ENCODE peak calls at places on chromosomes 11 and 22, in seven cellular contexts. S, M, Q, D, U, K and N are unnamed samples.

GRCh38 chr11:47425611-47426010 is 628 bp downstream of the PSMC3 start:
- DNase-seq in S (no peak), M (no peak), Q (no peak), D (no peak), U (no peak), K (no peak), N (no peak)

GRCh38 chr11:66221012-66221411 is 47.4 kb upstream of the RAB1B start:
- DNase-seq in S (no peak), M (no peak), Q (no peak), D (no peak), U (no peak), K (no peak), N (no peak)

GRCh38 chr11:13098067-13098466 is 89.0 kb downstream of the RASSF10 start:
- DNase-seq in S (no peak), M (no peak), Q (no peak), D (no peak), U (no peak), K (no peak), N (no peak)

GRCh38 chr11:41935795-41936194 is 476.3 kb upstream of the LRRC4C start:
- DNase-seq in S (no peak), M (no peak), Q (no peak), D (no peak), U (no peak), K (no peak), N (no peak)

GRCh38 chr22:46967445-46968358 is 205.3 kb downstream of the TBC1D22A start:
- DNase-seq in S (no peak), M (no peak), Q (no peak), D (no peak), U (no peak), K (no peak), N (peak)

GRCh38 chr22:23300476-23300875 is 120.2 kb downstream of the BCR start:
- DNase-seq in S (no peak), M (no peak), Q (no peak), D (no peak), U (no peak), K (no peak), N (peak)

GRCh38 chr11:7927635-7928034 is 3.4 kb downstream of the OR10A6 start:
- DNase-seq in S (no peak), M (no peak), Q (no peak), D (peak), U (peak), K (no peak), N (no peak)

GRCh38 chr22:28217277-28217676 is 298.2 kb upstream of the PITPNB start:
- DNase-seq in S (no peak), M (no peak), Q (no peak), D (no peak), U (no peak), K (no peak), N (no peak)

GRCh38 chr11:32947985-32948384 is 55.4 kb downstream of the QSER1 start:
- DNase-seq in S (no peak), M (no peak), Q (no peak), D (no peak), U (no peak), K (no peak), N (no peak)

GRCh38 chr11:74611369-74611861 is 19.0 kb downstream of the POLD3 start:
- DNase-seq in S (peak), M (no peak), Q (no peak), D (peak), U (no peak), K (no peak), N (no peak)

GRCh38 chr11:32843544-32843943 is 13.8 kb downstream of the PRRG4 start:
- DNase-seq in S (no peak), M (no peak), Q (no peak), D (no peak), U (no peak), K (no peak), N (no peak)

GRCh38 chr22:29581799-29582198 is 886 bp upstream of the NIPSNAP1 start:
- DNase-seq in S (no peak), M (no peak), Q (no peak), D (no peak), U (no peak), K (no peak), N (no peak)

GRCh38 chr11:19437760-19438159 is 197.0 kb upstream of the E2F8 start:
- DNase-seq in S (no peak), M (no peak), Q (no peak), D (peak), U (peak), K (no peak), N (no peak)

GRCh38 chr11:123473941-123474668 is 44.0 kb downstream of the GRAMD1B start:
- DNase-seq in S (no peak), M (no peak), Q (no peak), D (peak), U (peak), K (no peak), N (no peak)

GRCh38 chr22:22168190-22168940 is 76.2 kb upstream of the VPREB1 start:
- DNase-seq in S (peak), M (no peak), Q (no peak), D (peak), U (no peak), K (no peak), N (no peak)

GRCh38 chr11:413120-414081 is 1.4 kb downstream of the SIGIRR start:
- DNase-seq in S (no peak), M (peak), Q (peak), D (no peak), U (no peak), K (peak), N (peak)

GRCh38 chr11:12744831-12745502 is 70.7 kb downstream of the TEAD1 start:
- DNase-seq in S (no peak), M (no peak), Q (no peak), D (peak), U (no peak), K (no peak), N (peak)

GRCh38 chr11:33172996-33173395 is 11.7 kb upstream of the CSTF3 start:
- DNase-seq in S (no peak), M (no peak), Q (no peak), D (peak), U (no peak), K (no peak), N (no peak)

GRCh38 chr11:111733009-111733408 is 33.2 kb downstream of the PPP2R1B start:
- DNase-seq in S (no peak), M (peak), Q (peak), D (peak), U (peak), K (no peak), N (peak)

GRCh38 chr11:111362887-111363411 is 16.1 kb downstream of the POU2AF1 start:
- DNase-seq in S (no peak), M (peak), Q (no peak), D (no peak), U (no peak), K (no peak), N (no peak)

GRCh38 chr11:45444796-45445195 is 158.7 kb upstream of the SYT13 start:
- DNase-seq in S (no peak), M (no peak), Q (no peak), D (no peak), U (no peak), K (no peak), N (no peak)

GRCh38 chr22:41387341-41387740 is 5.6 kb downstream of the TEF start:
- DNase-seq in S (no peak), M (no peak), Q (no peak), D (no peak), U (no peak), K (no peak), N (no peak)

GRCh38 chr11:122703541-122704272 is 48.2 kb downstream of the UBASH3B start:
- DNase-seq in S (no peak), M (no peak), Q (no peak), D (no peak), U (no peak), K (no peak), N (no peak)

GRCh38 chr11:10602945-10603344 is 34.5 kb upstream of the LYVE1 start:
- DNase-seq in S (no peak), M (no peak), Q (no peak), D (no peak), U (no peak), K (no peak), N (no peak)

GRCh38 chr11:124725719-124726105 is 14.0 kb upstream of the NRGN start:
- DNase-seq in S (no peak), M (no peak), Q (no peak), D (peak), U (peak), K (no peak), N (no peak)

GRCh38 chr11:57249384-57250319 is 12.6 kb upstream of the APLNR start:
- DNase-seq in S (peak), M (peak), Q (peak), D (peak), U (peak), K (no peak), N (peak)

GRCh38 chr22:19942886-19943664 is 1.5 kb upstream of the TXNRD2 start:
- DNase-seq in S (no peak), M (no peak), Q (no peak), D (peak), U (peak), K (no peak), N (no peak)

GRCh38 chr11:46710821-46711269 is 8.2 kb upstream of the F2 start:
- DNase-seq in S (no peak), M (no peak), Q (no peak), D (peak), U (peak), K (no peak), N (peak)

GRCh38 chr11:6320411-6321207 is at the start of gene CAVIN3:
- DNase-seq in S (peak), M (peak), Q (peak), D (peak), U (peak), K (no peak), N (peak)
- H3K4me3 ChIP-seq in S (peak), M (peak), Q (peak), D (peak), U (peak), K (no peak), N (peak)

GRCh38 chr22:42695294-42695693 is 25.4 kb downstream of the A4GALT start:
- DNase-seq in S (no peak), M (no peak), Q (no peak), D (no peak), U (no peak), K (no peak), N (peak)
- H3K27ac ChIP-seq in S (no peak), M (no peak), Q (no peak), D (no peak), U (no peak), K (no peak), N (peak)

GRCh38 chr22:27088026-27088425 is 430.6 kb downstream of the MIAT start:
- DNase-seq in S (no peak), M (no peak), Q (no peak), D (peak), U (peak), K (no peak), N (no peak)

GRCh38 chr22:27086728-27087450 is 429.5 kb downstream of the MIAT start:
- DNase-seq in S (no peak), M (no peak), Q (no peak), D (no peak), U (no peak), K (no peak), N (no peak)

GRCh38 chr22:27086080-27086479 is 428.7 kb downstream of the MIAT start:
- DNase-seq in S (no peak), M (no peak), Q (no peak), D (no peak), U (no peak), K (no peak), N (no peak)

GRCh38 chr22:27090595-27090994 is 433.2 kb downstream of the MIAT start:
- DNase-seq in S (no peak), M (no peak), Q (no peak), D (no peak), U (no peak), K (no peak), N (no peak)

DNA sequence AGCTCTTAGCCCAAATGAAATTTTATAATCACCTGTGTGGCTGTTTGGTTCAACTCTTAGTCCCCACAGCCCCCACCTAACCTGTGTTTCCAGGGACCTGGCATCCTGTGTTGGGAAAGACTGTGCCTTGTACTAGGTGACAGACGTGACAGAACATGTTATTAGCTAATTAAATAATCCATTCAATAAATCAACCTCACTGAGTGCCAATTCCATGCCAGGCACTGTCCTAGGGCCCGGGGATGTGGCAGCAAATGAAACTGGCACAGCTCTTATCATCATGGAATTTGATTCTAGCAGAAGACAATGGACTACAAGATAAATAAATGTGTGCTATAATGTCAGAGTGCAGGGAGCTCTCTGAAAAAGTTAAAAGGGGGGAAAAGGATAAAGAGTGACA is 431.9 kb downstream of the MIAT start:
- DNase-seq in S (no peak), M (no peak), Q (no peak), D (no peak), U (no peak), K (no peak), N (no peak)
- H3K4me3 ChIP-seq in S (no peak), M (no peak), Q (no peak), D (no peak), U (no peak), K (no peak), N (no peak)

DNA sequence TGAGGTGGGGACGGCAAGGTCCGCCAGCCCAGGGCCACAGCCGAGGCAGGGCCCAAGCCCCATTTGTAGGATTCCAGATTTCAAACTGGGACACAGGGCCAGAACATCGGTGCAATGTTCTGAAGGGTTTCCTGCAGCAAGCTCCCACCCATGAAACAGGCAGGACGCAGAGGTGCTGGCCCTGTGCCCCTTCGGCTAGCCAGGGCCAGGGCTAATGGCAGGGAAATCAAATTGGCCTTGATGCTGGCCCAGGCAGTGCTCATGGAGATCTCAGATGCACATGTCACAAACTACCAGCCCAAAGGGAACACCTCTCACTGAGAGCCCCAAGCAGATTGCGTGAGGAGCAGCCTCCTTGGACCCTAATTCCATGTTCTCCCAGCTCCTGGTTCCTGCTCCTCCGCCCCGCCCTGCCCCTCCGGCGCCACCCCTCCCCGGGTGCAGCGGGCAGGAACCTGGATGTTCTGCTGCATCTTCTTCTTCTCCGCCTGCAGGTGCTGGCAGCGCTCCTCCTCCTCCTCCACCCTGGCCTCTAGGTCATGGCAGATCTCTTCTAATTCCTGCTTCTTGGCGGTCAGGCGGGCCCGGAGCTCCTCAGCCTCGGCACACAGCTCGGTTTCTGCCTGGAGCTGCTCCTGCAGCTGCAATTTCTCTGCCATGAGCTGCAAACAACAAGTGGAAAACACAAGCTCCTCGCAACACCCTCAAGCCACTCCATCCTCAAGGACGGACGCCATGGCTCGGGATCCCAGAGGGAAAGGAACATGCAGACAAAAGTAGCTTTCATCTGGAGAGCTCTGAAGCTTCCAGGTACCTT is 47.7 kb downstream of the APOL1 start:
- DNase-seq in S (no peak), M (no peak), Q (no peak), D (no peak), U (no peak), K (peak), N (no peak)
- H3K27ac ChIP-seq in S (no peak), M (no peak), Q (peak), D (peak), U (no peak), K (no peak), N (no peak)

DNA sequence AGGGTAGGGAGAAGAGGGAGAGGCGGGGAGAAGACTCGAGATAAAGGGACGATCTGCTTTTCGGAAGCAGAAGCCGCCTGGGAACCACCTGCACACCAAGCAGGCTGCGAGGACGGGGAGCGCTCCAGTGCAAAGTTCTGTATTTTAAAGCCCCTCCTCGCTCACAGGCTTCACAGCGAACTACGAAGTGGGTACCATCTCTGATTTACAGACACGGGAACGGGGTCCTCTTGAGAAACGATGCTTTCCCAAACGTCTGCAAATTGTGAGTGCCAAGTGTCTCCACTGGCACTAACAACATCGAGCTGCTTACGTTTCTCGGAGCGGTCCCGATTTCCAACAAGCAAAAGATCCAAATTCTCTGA is 700 bp upstream of the STX3 start:
- DNase-seq in S (no peak), M (no peak), Q (peak), D (peak), U (no peak), K (peak), N (no peak)
- H3K4me3 ChIP-seq in S (peak), M (peak), Q (peak), D (peak), U (peak), K (peak), N (peak)

GRCh38 chr11:116958246-116958645 is 120.8 kb upstream of the APOA1 start:
- DNase-seq in S (no peak), M (no peak), Q (no peak), D (no peak), U (no peak), K (no peak), N (no peak)

GRCh38 chr11:116953525-116954284 is 116.3 kb upstream of the APOA1 start:
- DNase-seq in S (no peak), M (no peak), Q (no peak), D (no peak), U (no peak), K (no peak), N (no peak)

GRCh38 chr11:116955949-116956348 is 118.5 kb upstream of the APOA1 start:
- DNase-seq in S (no peak), M (no peak), Q (no peak), D (no peak), U (no peak), K (no peak), N (no peak)

GRCh38 chr11:116951762-116952161 is 114.3 kb upstream of the APOA1 start:
- DNase-seq in S (no peak), M (no peak), Q (no peak), D (no peak), U (no peak), K (no peak), N (no peak)

DNA sequence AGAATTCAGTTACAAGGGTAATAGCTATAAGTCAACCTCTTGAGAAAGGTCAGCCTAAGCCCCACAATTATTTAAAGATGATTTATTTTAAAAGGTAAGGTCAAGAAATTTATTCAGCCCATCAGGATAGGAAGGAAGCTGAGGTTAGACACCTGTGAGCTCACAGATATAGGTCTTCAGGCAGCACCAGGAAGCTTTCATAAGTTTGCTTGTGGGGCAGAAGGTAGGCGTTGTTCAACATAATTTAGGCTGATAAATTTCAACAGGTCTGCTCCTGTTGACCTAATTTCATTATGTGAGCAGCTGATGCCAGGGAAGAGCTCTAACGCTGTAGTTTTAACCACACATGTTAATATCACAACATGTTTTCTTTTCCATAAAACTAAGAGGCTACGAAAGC is 118.1 kb upstream of the APOA1 start:
- DNase-seq in S (no peak), M (no peak), Q (no peak), D (no peak), U (no peak), K (no peak), N (no peak)
- H3K27ac ChIP-seq in S (no peak), M (no peak), Q (peak), D (no peak), U (no peak), K (no peak), N (peak)

GRCh38 chr11:62577046-62577708 is 3.5 kb upstream of the EEF1G start:
- DNase-seq in S (no peak), M (no peak), Q (peak), D (peak), U (no peak), K (no peak), N (no peak)
- H3K4me3 ChIP-seq in S (no peak), M (no peak), Q (no peak), D (no peak), U (no peak), K (no peak), N (peak)

GRCh38 chr11:36411202-36411640 is 98.9 kb downstream of the TRAF6 start:
- DNase-seq in S (no peak), M (no peak), Q (peak), D (no peak), U (no peak), K (no peak), N (no peak)

GRCh38 chr11:36405585-36406367 is 104.3 kb downstream of the TRAF6 start:
- DNase-seq in S (no peak), M (no peak), Q (no peak), D (no peak), U (no peak), K (no peak), N (no peak)

GRCh38 chr11:36407360-36407759 is 102.7 kb downstream of the TRAF6 start:
- DNase-seq in S (no peak), M (no peak), Q (no peak), D (no peak), U (no peak), K (no peak), N (no peak)

GRCh38 chr11:36408476-36409136 is 101.5 kb downstream of the TRAF6 start:
- DNase-seq in S (no peak), M (no peak), Q (no peak), D (no peak), U (no peak), K (no peak), N (no peak)

DNA sequence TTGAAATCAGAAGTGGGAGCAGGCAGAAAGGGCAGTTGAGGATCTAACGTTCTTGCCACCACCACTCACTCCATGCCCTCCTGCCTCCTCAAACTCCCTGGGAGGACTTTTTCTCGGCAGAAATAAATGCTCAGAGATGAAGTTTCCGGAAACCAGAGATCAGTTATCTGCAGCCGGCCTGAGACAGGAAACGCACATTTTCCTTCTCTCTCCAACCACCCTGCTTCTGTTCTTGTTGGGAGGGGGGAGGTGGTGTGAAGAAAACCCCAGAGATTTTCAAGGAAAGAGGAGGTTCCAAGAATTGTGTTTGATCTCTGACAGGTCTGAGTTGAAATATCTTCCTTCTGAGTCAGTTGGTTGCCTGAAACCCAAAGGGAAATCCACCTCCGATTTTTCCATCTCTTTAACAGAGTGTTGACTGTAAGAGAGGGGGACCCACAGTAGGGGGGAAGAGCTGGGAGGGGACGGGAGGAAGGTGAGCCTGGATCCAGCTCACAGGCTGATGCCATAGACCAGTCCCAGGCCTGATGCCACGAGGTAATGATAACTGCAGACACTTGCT is 100.8 kb downstream of the TRAF6 start:
- DNase-seq in S (no peak), M (no peak), Q (no peak), D (peak), U (peak), K (no peak), N (no peak)
- H3K27ac ChIP-seq in S (no peak), M (no peak), Q (peak), D (no peak), U (peak), K (peak), N (no peak)